ENCODE peak calls at places on chromosomes 5 and 9, in eight cellular contexts. A, O, C, D, S, M, T and E are unnamed samples.

GRCh38 chr9:2390028-2390427 is 231.6 kb upstream of the VLDLR start:
- DNase-seq in D (no peak), S (no peak), A (no peak), O (no peak), C (no peak), M (no peak), T (no peak), E (no peak)

GRCh38 chr5:2200261-2200965 is 317.7 kb upstream of the IRX4 start:
- DNase-seq in T (no peak), D (no peak), S (no peak), A (no peak), M (no peak), C (no peak), O (no peak), E (no peak)

GRCh38 chr9:135522931-135523330 is 1.7 kb downstream of the LCN1 start:
- DNase-seq in M (no peak), S (no peak), T (no peak), D (no peak), O (no peak), C (no peak), A (no peak), E (no peak)

GRCh38 chr9:125635888-125636287 is 71.1 kb downstream of the MAPKAP1 start:
- DNase-seq in O (no peak), M (no peak), A (no peak), T (no peak), D (no peak), C (no peak), S (no peak), E (no peak)

GRCh38 chr5:102762095-102762534 is 7.0 kb downstream of the PAM start:
- DNase-seq in D (no peak), A (no peak), T (no peak), O (no peak), C (no peak), M (no peak), S (no peak), E (no peak)

GRCh38 chr9:89153618-89154017 is 25.0 kb downstream of the SHC3 start:
- DNase-seq in T (no peak), O (no peak), M (no peak), C (no peak), S (peak; percentile 22), D (no peak), A (no peak), E (no peak)

GRCh38 chr5:765948-766631 is 18.4 kb downstream of the ZDHHC11B start:
- DNase-seq in D (no peak), S (no peak), M (no peak), O (no peak), T (no peak), A (peak; percentile 8), C (no peak), E (no peak)

GRCh38 chr5:43294226-43294625 is 19.0 kb downstream of the HMGCS1 start:
- DNase-seq in A (no peak), S (no peak), D (no peak), C (no peak), M (no peak), O (no peak), T (no peak), E (no peak)